ENCODE peak calls at places on chromosomes 1 and 21, in seven cellular contexts. B is GM23338, U is sigmoid colon, X is transverse colon, I is K562, V is breast epithelium, O is prostate gland. Y is an unnamed sample.

GRCh38 chr1:69976896-69977295 is 228.5 kb downstream of the LRRC40 start:
- DNase-seq in V (no peak), B (no peak), O (no peak), I (no peak), X (no peak), U (no peak), Y (no peak)

GRCh38 chr1:64743954-64744491 is 852 bp upstream of the RAVER2 start:
- DNase-seq in V (no peak), I (no peak), X (no peak), U (no peak), O (no peak), B (no peak), Y (no peak)

GRCh38 chr1:231423648-231424047 is 1.6 kb upstream of the EGLN1 start:
- DNase-seq in O (no peak), U (no peak), V (no peak), X (no peak), B (no peak), I (no peak), Y (no peak)

GRCh38 chr1:90361026-90361425 is 356.1 kb downstream of the BARHL2 start:
- DNase-seq in I (no peak), O (no peak), V (no peak), X (no peak), U (no peak), B (no peak), Y (no peak)

GRCh38 chr1:228160201-228160761 is 5.3 kb upstream of the IBA57 start:
- DNase-seq in V (no peak), I (no peak), O (no peak), U (no peak), X (no peak), B (no peak), Y (peak; percentile 65)

GRCh38 chr1:67408148-67408547 is 22.1 kb downstream of the SERBP1 start:
- DNase-seq in V (no peak), I (no peak), X (no peak), B (no peak), U (no peak), O (no peak), Y (no peak)

GRCh38 chr1:18597159-18598042 is 33.2 kb upstream of the PAX7 start:
- DNase-seq in B (peak; percentile 82), X (peak; percentile 54), U (peak; percentile 77), I (peak; percentile 73), O (peak; percentile 47), V (no peak), Y (peak; percentile 83)

GRCh38 chr1:59272507-59272906 is 24.4 kb upstream of the FGGY start:
- DNase-seq in V (no peak), I (no peak), O (no peak), B (no peak), X (no peak), U (no peak), Y (no peak)

GRCh38 chr1:151347523-151348246 is 633 bp upstream of the RFX5 start:
- DNase-seq in V (no peak), O (no peak), B (no peak), I (no peak), X (no peak), U (no peak), Y (no peak)

GRCh38 chr1:94543893-94544635 is 2.5 kb upstream of the F3 start:
- DNase-seq in V (no peak), X (no peak), I (no peak), B (no peak), O (no peak), U (no peak), Y (no peak)

GRCh38 chr1:205588691-205589445 is 42.9 kb downstream of the ELK4 start:
- DNase-seq in I (peak; percentile 66), V (no peak), B (peak; percentile 79), U (peak; percentile 61), O (no peak), X (peak; percentile 53), Y (peak; percentile 72)

GRCh38 chr21:35843911-35844667 is 216.2 kb downstream of the SETD4 start:
- DNase-seq in V (no peak), O (no peak), X (no peak), B (no peak), I (no peak), U (no peak), Y (no peak)

GRCh38 chr21:35840949-35841348 is 219.4 kb downstream of the SETD4 start:
- DNase-seq in I (no peak), V (no peak), O (no peak), X (no peak), B (no peak), U (no peak), Y (no peak)

GRCh38 chr21:35840197-35840799 is 220.0 kb downstream of the SETD4 start:
- DNase-seq in I (peak; percentile 43), V (peak; percentile 51), B (peak; percentile 84), X (peak; percentile 52), U (peak; percentile 75), O (peak; percentile 73), Y (no peak)

GRCh38 chr21:35838350-35838749 is 222.0 kb downstream of the SETD4 start:
- DNase-seq in V (no peak), I (no peak), X (no peak), O (no peak), U (no peak), B (no peak), Y (no peak)

DNA sequence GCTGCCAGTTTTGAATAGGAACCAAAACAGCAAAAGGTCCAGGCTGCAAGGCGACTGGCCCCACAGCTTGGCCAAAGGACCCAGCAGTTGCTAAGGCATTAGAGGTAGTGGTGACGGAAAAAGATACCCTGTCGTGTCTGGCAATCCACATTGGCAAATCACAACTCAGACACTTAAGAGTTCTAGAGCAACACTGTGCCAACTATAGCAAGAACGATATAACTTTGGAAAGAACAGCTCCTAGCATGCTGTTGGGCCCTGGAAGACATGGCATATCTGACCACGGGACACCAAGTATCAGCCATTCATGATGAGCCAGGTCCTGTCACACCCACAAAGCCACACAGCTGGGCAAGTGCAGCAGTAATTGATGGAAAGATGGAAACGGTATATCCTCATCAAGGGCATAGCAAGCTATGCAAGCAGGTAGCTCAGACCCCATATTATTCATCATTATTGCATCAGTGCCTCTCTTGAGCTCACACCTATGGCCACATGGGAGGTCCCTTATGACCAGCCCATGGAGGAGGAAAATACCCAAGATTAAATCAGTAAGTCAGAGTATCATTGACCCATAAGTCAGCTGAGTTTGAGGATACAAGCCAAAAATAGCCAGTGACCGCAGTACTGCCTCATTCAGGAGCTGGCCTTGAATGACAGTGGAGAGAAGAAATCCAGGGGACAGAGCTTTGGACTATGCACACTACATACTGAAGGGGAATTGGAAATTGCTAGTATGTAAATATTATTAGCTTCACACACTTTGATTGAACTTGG is 221.2 kb downstream of the SETD4 start:
- DNase-seq in O (no peak), V (no peak), X (no peak), I (no peak), B (no peak), U (no peak), Y (no peak)
- TF ChIP-seq POLR2AphosphoS5 in O (no peak), V (no peak), X (no peak), I (no peak), B (no peak), U (no peak), Y (no peak)

DNA sequence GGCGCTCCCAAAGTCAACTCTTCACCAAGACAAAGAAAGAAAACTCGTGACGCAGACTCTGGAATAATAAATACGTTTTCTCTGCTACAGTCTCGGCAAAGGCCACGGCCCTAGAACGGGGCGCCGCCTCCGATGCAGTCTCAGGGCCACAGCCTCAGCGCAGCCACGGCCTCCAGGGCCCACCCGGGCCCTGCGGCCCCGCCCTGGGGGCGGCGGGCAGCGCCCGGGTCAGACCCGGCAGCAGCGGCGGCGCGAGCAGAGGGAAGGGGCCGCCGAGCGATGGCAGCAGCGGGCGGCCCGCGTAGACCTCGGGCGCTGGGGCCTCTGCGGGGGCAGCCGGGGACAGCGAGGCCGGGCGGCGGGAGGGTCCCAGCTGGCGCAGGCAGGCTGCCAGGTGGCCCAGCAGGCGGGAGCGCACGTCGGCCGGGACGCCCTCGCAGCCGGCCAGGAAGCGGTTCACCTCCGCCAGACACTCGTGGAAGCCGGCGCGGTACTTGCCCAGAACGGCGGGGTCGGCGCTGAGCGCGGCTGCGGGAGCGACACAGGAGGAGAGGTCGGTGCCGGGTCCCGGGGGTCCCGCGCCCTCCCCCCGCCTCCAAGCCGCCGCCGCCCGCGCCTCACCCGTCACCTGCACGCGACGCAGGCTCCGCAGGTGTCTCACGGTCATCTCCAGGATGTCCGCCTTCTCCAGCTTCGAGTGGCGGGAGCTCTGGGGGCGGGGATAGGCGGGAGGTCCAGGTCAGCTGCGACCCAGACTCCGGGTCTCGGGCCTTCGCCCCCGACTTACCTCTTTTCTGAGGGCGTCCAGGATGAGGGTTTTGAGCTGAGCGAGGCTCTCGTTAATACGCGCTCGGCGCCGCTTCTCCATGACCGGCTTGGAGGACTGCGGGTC is 746 bp downstream of the HES4 start:
- DNase-seq in B (peak; percentile 53), I (peak; percentile 61), O (no peak), V (no peak), X (no peak), U (peak; percentile 78), Y (peak; percentile 80)
- H3K4me3 ChIP-seq in B (peak overlapping the region; percentile 71), I (peak overlapping the region; percentile 52), O (peak overlapping the region; percentile 59), V (peak overlapping the region; percentile 48), X (peak overlapping the region; percentile 54), U (peak overlapping the region; percentile 58), Y (peak overlapping the region; percentile 23)

DNA sequence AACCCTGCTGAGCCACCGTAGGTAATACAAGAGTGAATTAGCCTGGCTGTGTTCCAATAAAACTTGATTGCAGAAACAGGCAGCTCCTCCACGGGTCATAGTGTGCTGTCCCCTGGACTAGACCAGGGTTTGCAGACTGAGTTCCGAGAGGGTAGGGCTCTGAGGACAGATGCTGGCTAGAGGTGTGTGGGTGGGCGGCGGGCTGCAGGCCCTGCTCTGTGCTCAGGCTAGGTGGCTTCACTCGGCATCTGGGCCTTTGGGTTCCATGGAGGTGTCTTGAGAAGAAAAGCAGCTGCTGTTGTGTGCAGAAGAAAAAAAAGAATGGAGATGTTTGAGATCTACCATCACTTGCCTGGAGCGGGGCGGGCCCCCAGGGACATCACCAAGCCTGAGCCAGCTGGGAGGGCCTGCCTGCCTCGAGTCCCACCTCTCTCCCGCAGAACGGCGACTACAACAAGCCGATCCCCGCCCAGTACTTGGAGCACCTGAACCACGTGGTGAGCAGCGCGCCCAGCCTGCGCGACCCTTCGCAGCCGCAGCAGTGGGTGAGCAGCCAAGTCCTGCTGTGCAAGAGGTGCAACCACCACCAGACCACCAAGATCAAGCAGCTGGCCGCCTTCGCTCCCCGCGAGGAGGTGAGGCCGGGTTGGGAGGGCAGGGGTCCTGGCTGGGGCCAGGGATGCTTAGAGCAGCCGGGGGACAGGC is 7.9 kb downstream of the TMEM201 start:
- DNase-seq in I (no peak), U (no peak), V (no peak), X (no peak), B (no peak), O (no peak), Y (peak; percentile 67)
- H3K27ac ChIP-seq in I (no peak overlapping the region), U (no peak overlapping the region), V (no peak overlapping the region), X (no peak overlapping the region), B (no peak overlapping the region), O (no peak overlapping the region), Y (no peak overlapping the region)

GRCh38 chr1:50976111-50976889 is 6.3 kb downstream of the CDKN2C start:
- DNase-seq in I (peak; percentile 61), V (no peak), O (no peak), U (no peak), X (no peak), B (peak; percentile 60), Y (no peak)

GRCh38 chr1:50978144-50978851 is 8.3 kb downstream of the CDKN2C start:
- DNase-seq in V (no peak), O (peak; percentile 42), B (peak; percentile 94), X (peak; percentile 70), I (peak; percentile 80), U (peak; percentile 83), Y (peak; percentile 86)

GRCh38 chr1:50977575-50978143 is 7.6 kb downstream of the CDKN2C start:
- DNase-seq in B (peak; percentile 61), V (no peak), O (peak; percentile 29), U (peak; percentile 79), I (peak; percentile 90), X (peak; percentile 58), Y (peak; percentile 86)

GRCh38 chr1:50975436-50975835 is 5.4 kb downstream of the CDKN2C start:
- DNase-seq in I (no peak), O (no peak), U (no peak), X (no peak), B (no peak), V (no peak), Y (no peak)

GRCh38 chr1:50976890-50977574 is 7.0 kb downstream of the CDKN2C start:
- DNase-seq in I (peak; percentile 78), V (no peak), O (no peak), U (no peak), X (no peak), B (peak; percentile 50), Y (no peak)
- TF ChIP-seq POLR2AphosphoS5 in I (peak; percentile 54), V (no peak), O (no peak), U (peak; percentile 6), X (no peak), B (no peak), Y (no peak)

Y was measured in spleen.